ENCODE peak calls at places on chromosomes 3 and 15, in four cellular contexts. W is pancreas, T is MM.1S, J is heart right ventricle. C is an unnamed sample.

GRCh38 chr3:118932822-118933558 is 101.7 kb downstream of the IGSF11 start:
- DNase-seq in W (peak; percentile 57), T (no peak), J (peak; percentile 30), C (no peak)

GRCh38 chr15:43190178-43190577 is 5.0 kb downstream of the CCNDBP1 start:
- DNase-seq in W (peak; percentile 60), T (no peak), J (peak; percentile 74), C (no peak)

GRCh38 chr15:73867426-73867825 is 5.9 kb upstream of the TBC1D21 start:
- DNase-seq in W (no peak), T (no peak), J (no peak), C (no peak)

GRCh38 chr3:118267588-118267987 is 767.1 kb downstream of the IGSF11 start:
- DNase-seq in W (no peak), T (no peak), J (no peak), C (no peak)

GRCh38 chr3:15205934-15206661 is at the start of gene CAPN7:
- DNase-seq in W (peak; percentile 97), T (peak; percentile 96), J (peak; percentile 96), C (peak; percentile 96)

GRCh38 chr15:33098082-33099058 is 96.1 kb downstream of the FMN1 start:
- DNase-seq in W (no peak), T (no peak), J (no peak), C (no peak)

GRCh38 chr15:37709669-37710068 is 224.8 kb upstream of the TMCO5A start:
- DNase-seq in W (no peak), T (no peak), J (no peak), C (peak; percentile 1)

GRCh38 chr3:31433679-31433992 is 99.1 kb upstream of the STT3B start:
- DNase-seq in W (no peak), T (no peak), J (no peak), C (no peak)

GRCh38 chr3:81723732-81724313 is 37.6 kb downstream of the GBE1 start:
- DNase-seq in W (no peak), T (no peak), J (no peak), C (no peak)

GRCh38 chr15:29920515-29920914 is 98.2 kb upstream of the TJP1 start:
- DNase-seq in W (peak; percentile 57), T (no peak), J (no peak), C (no peak)

GRCh38 chr3:25547928-25548327 is 116.8 kb downstream of the TOP2B start:
- DNase-seq in W (no peak), T (no peak), J (no peak), C (no peak)

GRCh38 chr3:174937488-174937887 is 78.4 kb downstream of the NAALADL2 start:
- DNase-seq in W (no peak), T (peak; percentile 25), J (no peak), C (no peak)

GRCh38 chr15:69629631-69630161 is 177.1 kb downstream of the RPLP1 start:
- DNase-seq in W (no peak), T (no peak), J (no peak), C (no peak)

GRCh38 chr3:78728406-78729145 is 1039.2 kb downstream of the ROBO1 start:
- DNase-seq in W (peak; percentile 28), T (no peak), J (peak; percentile 61), C (no peak)

GRCh38 chr3:58065700-58066167 is 57.5 kb downstream of the FLNB start:
- DNase-seq in W (no peak), T (no peak), J (no peak), C (no peak)

GRCh38 chr3:99419111-99419510 is 219.3 kb upstream of the COL8A1 start:
- DNase-seq in W (no peak), T (no peak), J (no peak), C (no peak)

GRCh38 chr3:182913889-182914288 is 66.4 kb downstream of the DCUN1D1 start:
- DNase-seq in W (no peak), T (peak; percentile 85), J (no peak), C (no peak)

GRCh38 chr3:173552526-173552925 is 155.0 kb downstream of the NLGN1 start:
- DNase-seq in W (no peak), T (no peak), J (no peak), C (no peak)

GRCh38 chr3:155420869-155421486 is 127.5 kb upstream of the STRIT1 start:
- DNase-seq in W (no peak), T (no peak), J (no peak), C (no peak)

GRCh38 chr3:170307998-170308398 is 49.5 kb upstream of the SKIL start:
- DNase-seq in W (peak; percentile 55), T (no peak), J (no peak), C (peak; percentile 66)

GRCh38 chr3:64642327-64643151 is 45.3 kb downstream of the ADAMTS9 start:
- DNase-seq in W (no peak), T (no peak), J (peak; percentile 13), C (no peak)

GRCh38 chr3:111277226-111277625 is 205.6 kb downstream of the NECTIN3 start:
- DNase-seq in W (no peak), T (no peak), J (no peak), C (no peak)

GRCh38 chr15:41512078-41512394 is 1.6 kb downstream of the LTK start:
- DNase-seq in W (no peak), T (no peak), J (no peak), C (peak; percentile 62)

GRCh38 chr3:115227461-115227860 is 80.4 kb upstream of the ZBTB20 start:
- DNase-seq in W (no peak), T (no peak), J (no peak), C (no peak)

GRCh38 chr3:118146658-118147375 is 887.8 kb downstream of the IGSF11 start:
- DNase-seq in W (no peak), T (no peak), J (no peak), C (no peak)

GRCh38 chr3:176512037-176512436 is 685.2 kb downstream of the TBL1XR1 start:
- DNase-seq in W (no peak), T (no peak), J (no peak), C (no peak)

GRCh38 chr3:42263354-42264346 is 2.3 kb downstream of the CCK start:
- DNase-seq in W (no peak), T (no peak), J (no peak), C (no peak)

GRCh38 chr15:62348528-62349087 is 183.5 kb upstream of the C2CD4B start:
- DNase-seq in W (no peak), T (no peak), J (no peak), C (no peak)

GRCh38 chr15:70609919-70610318 is 153.4 kb downstream of the UACA start:
- DNase-seq in W (no peak), T (no peak), J (no peak), C (no peak)

GRCh38 chr3:129205109-129205832 is 21.6 kb upstream of the CNBP start:
- DNase-seq in W (no peak), T (no peak), J (no peak), C (no peak)

GRCh38 chr3:32337501-32337900 is 54.2 kb upstream of the CMTM7 start:
- DNase-seq in W (no peak), T (no peak), J (no peak), C (no peak)

GRCh38 chr3:129446926-129447325 is 6.9 kb downstream of the IFT122 start:
- DNase-seq in W (no peak), T (no peak), J (no peak), C (no peak)

GRCh38 chr3:111971533-111971932 is 7.3 kb upstream of the ABHD10 start:
- DNase-seq in W (no peak), T (no peak), J (peak; percentile 24), C (no peak)

GRCh38 chr3:73786346-73786807 is 161.6 kb upstream of the PDZRN3 start:
- DNase-seq in W (no peak), T (no peak), J (no peak), C (no peak)

GRCh38 chr3:11272913-11273574 is 847 bp downstream of the ATG7 start:
- DNase-seq in W (no peak), T (no peak), J (no peak), C (no peak)

DNA sequence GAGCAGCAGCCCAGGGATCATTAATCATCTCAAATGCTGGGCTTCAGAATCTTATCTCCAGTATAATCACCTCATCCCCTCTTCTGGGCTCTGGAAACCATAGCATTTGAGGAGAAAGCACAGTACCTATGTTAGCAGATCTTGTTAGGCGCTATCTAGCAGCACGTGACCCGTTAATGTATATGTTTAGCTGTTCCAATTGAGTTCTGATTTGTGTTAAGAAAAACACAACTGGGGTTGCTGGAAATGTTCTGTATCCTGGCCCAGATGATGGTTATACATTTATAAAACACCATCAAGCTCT is 25.5 kb upstream of the DET1 start:
- DNase-seq in W (no peak), T (no peak), J (no peak), C (no peak)
- H3K4me1 ChIP-seq in W (no peaks in the 10 kb centered on the region), T (no peaks in the 10 kb centered on the region), J (peaks cover 3% of the 10 kb centered on the region), C (peaks cover 18% of the 10 kb centered on the region)

DNA sequence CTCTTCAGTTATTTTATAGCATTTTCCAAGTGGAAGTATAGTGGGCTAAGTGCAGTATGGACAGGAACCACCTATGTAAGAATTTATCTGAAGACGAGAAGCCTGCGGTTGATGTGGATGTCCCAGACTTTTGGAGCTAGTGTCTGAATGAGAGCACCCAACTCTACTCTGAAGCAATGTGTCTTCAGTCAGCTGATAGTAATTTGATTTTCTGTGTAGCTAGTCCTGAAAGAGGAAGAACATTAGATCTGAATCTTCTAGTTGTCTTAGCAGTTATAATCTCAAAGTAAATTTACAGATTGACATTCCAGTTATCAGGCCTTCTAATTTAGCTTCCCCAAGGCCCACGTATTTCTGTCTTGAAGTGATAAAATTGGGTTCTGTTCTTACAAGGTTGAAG is 1.4 kb downstream of the TCAIM start:
- DNase-seq in W (no peak), T (no peak), J (no peak), C (no peak)
- H3K4me3 ChIP-seq in W (peak overlapping the region; percentile 62), T (peak overlapping the region; percentile 78), J (no peak overlapping the region), C (peak overlapping the region; percentile 73)

GRCh38 chr15:67104453-67104852 is 39.1 kb downstream of the SMAD3 start:
- DNase-seq in W (no peak), T (no peak), J (no peak), C (no peak)
- H3K4me1 ChIP-seq in W (peaks cover 36% of the 10 kb centered on the region), T (peaks cover 37% of the 10 kb centered on the region), J (peaks cover 26% of the 10 kb centered on the region), C (peaks cover 38% of the 10 kb centered on the region)

GRCh38 chr3:52432225-52432624 is 12.7 kb downstream of the SEMA3G start:
- DNase-seq in W (no peak), T (no peak), J (no peak), C (no peak)
- H3K4me3 ChIP-seq in W (no peak overlapping the region), T (no peak overlapping the region), J (no peak overlapping the region), C (no peak overlapping the region)

DNA sequence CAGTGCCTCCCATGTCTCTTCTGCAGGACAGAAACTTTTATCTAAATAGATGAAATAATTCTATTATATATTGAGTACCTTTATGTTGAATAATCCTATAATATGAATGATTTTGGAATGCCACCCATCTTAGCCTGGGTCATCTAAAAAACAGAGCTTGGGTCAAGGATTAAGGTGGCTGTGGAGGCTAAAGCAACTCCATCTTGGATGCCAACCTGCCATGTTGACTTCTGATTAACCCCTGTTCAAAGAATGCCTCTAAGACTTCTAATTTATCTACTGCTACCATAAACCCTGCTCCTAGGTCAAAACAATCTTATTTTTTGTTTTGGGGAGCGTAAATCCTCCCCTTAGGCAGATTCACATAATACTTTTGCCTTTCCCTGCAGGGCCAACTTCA is 31.5 kb upstream of the C15orf39 start:
- DNase-seq in W (no peak), T (no peak), J (no peak), C (no peak)
- H3K4me1 ChIP-seq in W (no peaks in the 10 kb centered on the region), T (peaks cover 3% of the 10 kb centered on the region), J (no peaks in the 10 kb centered on the region), C (no peaks in the 10 kb centered on the region)

GRCh38 chr15:31465083-31465955 is 138.7 kb downstream of the KLF13 start:
- DNase-seq in W (no peak), T (no peak), J (no peak), C (no peak)
- H3K4me3 ChIP-seq in W (no peak overlapping the region), T (no peak overlapping the region), J (no peak overlapping the region), C (no peak overlapping the region)